ENCODE peak calls at places on chromosomes 3 and 15, in four cellular contexts. R, N, M and L are unnamed samples.

GRCh38 chr3:38297947-38298711 is 16.0 kb downstream of the SLC22A14 start:
- DNase-seq in R (peak; percentile 15), N (no peak), M (no peak), L (no peak)

GRCh38 chr15:84840741-84841429 is 23.7 kb downstream of the ALPK3 start:
- DNase-seq in R (no peak), N (peak; percentile 89), M (no peak), L (no peak)

GRCh38 chr3:133973249-133973980 is 56.3 kb downstream of the SLCO2A1 start:
- DNase-seq in R (no peak), N (no peak), M (no peak), L (no peak)

GRCh38 chr15:36798366-36798765 is 218.9 kb downstream of the CDIN1 start:
- DNase-seq in R (no peak), N (no peak), M (no peak), L (no peak)

GRCh38 chr3:97914390-97914789 is 57.8 kb downstream of the RIOX2 start:
- DNase-seq in R (no peak), N (no peak), M (no peak), L (no peak)

GRCh38 chr15:75307778-75308390 is 25.2 kb downstream of the GOLGA6D start:
- DNase-seq in R (no peak), N (peak; percentile 87), M (no peak), L (peak; percentile 51)

GRCh38 chr3:140898340-140899180 is 43.1 kb upstream of the SLC25A36 start:
- DNase-seq in R (peak; percentile 37), N (peak; percentile 70), M (no peak), L (peak; percentile 39)

GRCh38 chr3:122188758-122189157 is 5.3 kb downstream of the CASR start:
- DNase-seq in R (no peak), N (no peak), M (no peak), L (no peak)

GRCh38 chr15:65758242-65758641 is 33.9 kb downstream of the DENND4A start:
- DNase-seq in R (no peak), N (no peak), M (no peak), L (no peak)

GRCh38 chr3:129315386-129315991 is 36.8 kb downstream of the HMCES start:
- DNase-seq in R (peak; percentile 65), N (peak; percentile 56), M (peak; percentile 58), L (no peak)

GRCh38 chr15:52552303-52552702 is 16.5 kb downstream of the ARPP19 start:
- DNase-seq in R (no peak), N (no peak), M (no peak), L (no peak)

GRCh38 chr3:87260270-87260669 is 16.1 kb downstream of the POU1F1 start:
- DNase-seq in R (peak; percentile 61), N (peak; percentile 62), M (no peak), L (peak; percentile 13)

GRCh38 chr15:31352283-31352880 is 25.7 kb downstream of the KLF13 start:
- DNase-seq in R (no peak), N (no peak), M (peak; percentile 57), L (no peak)

GRCh38 chr15:59138243-59138642 is 33.3 kb downstream of the CCNB2 start:
- DNase-seq in R (peak; percentile 75), N (peak; percentile 84), M (no peak), L (peak; percentile 84)

GRCh38 chr3:133396906-133397305 is 3.0 kb upstream of the BFSP2 start:
- DNase-seq in R (no peak), N (no peak), M (no peak), L (no peak)

DNA sequence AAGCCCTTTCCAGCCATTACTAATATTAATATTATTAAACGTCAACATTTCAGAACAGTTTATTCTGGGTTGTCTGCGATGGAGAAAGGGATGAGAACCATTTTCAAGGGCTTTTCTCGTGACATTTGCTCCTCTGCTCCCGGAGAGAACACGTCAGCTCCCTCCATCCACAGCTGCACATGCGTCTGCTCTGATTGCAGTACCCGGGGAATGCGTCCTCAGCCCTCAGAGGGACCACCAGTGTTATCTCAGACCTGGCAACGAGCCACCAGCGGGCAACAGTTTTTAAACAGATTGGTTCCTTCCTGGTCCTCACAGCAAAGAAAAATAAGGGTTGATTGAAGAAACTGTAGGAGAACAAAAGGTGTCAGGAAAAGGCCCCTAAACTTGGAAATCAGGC is 202.2 kb upstream of the ADAMTS9 start:
- DNase-seq in R (no peak), N (no peak), M (no peak), L (no peak)
- TF ChIP-seq CTCF in R (no peak), N (no peak), M (no peak), L (no peak)

DNA sequence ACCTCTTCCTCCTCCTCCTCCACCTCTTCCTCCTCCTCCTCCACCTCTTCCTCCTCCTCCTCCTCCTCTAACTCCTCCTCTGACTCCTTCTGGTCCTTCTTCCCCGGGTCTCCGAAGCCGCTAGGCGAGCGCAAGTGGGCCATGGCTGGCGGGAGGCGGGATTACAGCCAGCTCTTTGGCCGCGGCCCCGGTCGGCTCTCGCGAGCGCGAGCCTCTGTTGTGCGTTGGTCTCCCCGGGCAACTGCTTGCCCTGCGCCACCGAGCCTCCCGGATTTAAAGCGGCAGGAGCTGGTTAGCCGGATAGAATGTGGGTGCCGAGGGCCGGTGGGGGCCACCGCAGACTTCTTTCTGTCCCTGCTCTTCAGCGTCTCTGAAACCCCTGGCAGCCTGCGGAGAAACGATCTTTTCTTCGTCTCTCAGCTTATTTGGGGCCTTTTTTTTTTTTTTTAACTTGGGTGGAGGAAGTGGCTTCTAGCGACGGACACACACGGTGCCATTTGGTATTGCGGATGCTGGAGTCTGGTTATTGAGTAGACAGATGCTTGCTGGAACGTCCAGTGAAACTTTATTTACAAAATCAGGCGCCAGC is at the start of gene ERICH6:
- DNase-seq in R (peak; percentile 92), N (peak; percentile 98), M (peak; percentile 88), L (peak; percentile 94)
- TF ChIP-seq CTCF in R (no peak), N (peak; percentile 23), M (no peak), L (no peak)

GRCh38 chr15:51336011-51336410 is 2.4 kb downstream of the CYP19A1 start:
- DNase-seq in R (no peak), N (no peak), M (no peak), L (no peak)
- TF ChIP-seq CTCF in R (no peak), N (no peak), M (no peak), L (no peak)

GRCh38 chr15:89030311-89030710 is 57.9 kb upstream of the ABHD2 start:
- DNase-seq in R (no peak), N (no peak), M (no peak), L (no peak)

GRCh38 chr15:89038146-89038545 is 50.1 kb upstream of the ABHD2 start:
- DNase-seq in R (no peak), N (no peak), M (no peak), L (no peak)

GRCh38 chr15:89035658-89036057 is 52.6 kb upstream of the ABHD2 start:
- DNase-seq in R (no peak), N (no peak), M (no peak), L (no peak)

GRCh38 chr15:89034305-89034704 is 54.0 kb upstream of the ABHD2 start:
- DNase-seq in R (no peak), N (no peak), M (no peak), L (no peak)
- TF ChIP-seq CTCF in R (no peak), N (peak; percentile 18), M (peak; percentile 26), L (no peak)

GRCh38 chr3:138327831-138328230 is 1.8 kb downstream of the NME9 start:
- DNase-seq in R (no peak), N (no peak), M (no peak), L (no peak)

GRCh38 chr3:138328341-138328740 is 1.3 kb downstream of the NME9 start:
- DNase-seq in R (no peak), N (no peak), M (no peak), L (no peak)

GRCh38 chr3:138329984-138330293 is 288 bp upstream of the NME9 start:
- DNase-seq in R (no peak), N (no peak), M (no peak), L (no peak)

GRCh38 chr3:138331143-138331894 is 1.7 kb upstream of the NME9 start:
- DNase-seq in R (no peak), N (no peak), M (no peak), L (no peak)

GRCh38 chr3:138329127-138329983 is at the start of gene NME9:
- DNase-seq in R (peak; percentile 82), N (peak; percentile 99), M (peak; percentile 97), L (peak; percentile 80)
- TF ChIP-seq CTCF in R (peak; percentile 61), N (peak; percentile 78), M (peak; percentile 57), L (peak; percentile 70)